ENCODE peak calls at places on chromosomes 5 and 9, in eight cellular contexts. J is WERI-Rb-1, E is keratinocyte, L is breast epithelium, O is stomach, N is transverse colon, P is neuronal stem cell, U is A673. X is an unnamed sample.

GRCh38 chr5:97628011-97628410 is 445.0 kb upstream of the RIOK2 start:
- DNase-seq in L (no peak), O (no peak), N (no peak), E (no peak), J (no peak), U (no peak), P (no peak), X (no peak)

GRCh38 chr9:3292311-3292710 is 233.5 kb downstream of the RFX3 start:
- DNase-seq in E (no peak), L (no peak), O (no peak), U (no peak), P (no peak), N (no peak), J (no peak), X (no peak)

GRCh38 chr5:114367029-114367428 is 5.2 kb downstream of the KCNN2 start:
- DNase-seq in E (no peak), P (no peak), O (no peak), U (no peak), L (no peak), J (no peak), N (no peak), X (no peak)

GRCh38 chr5:79032031-79032711 is 37.3 kb downstream of the DMGDH start:
- DNase-seq in O (no peak), J (no peak), E (no peak), U (no peak), N (no peak), L (no peak), P (no peak), X (no peak)

GRCh38 chr5:6718161-6718681 is 5.0 kb downstream of the TENT4A start:
- DNase-seq in N (no peak), O (no peak), P (no peak), E (no peak), U (no peak), J (peak; percentile 3), L (peak; percentile 7), X (no peak)

GRCh38 chr5:61322738-61323429 is 9.2 kb upstream of the ZSWIM6 start:
- DNase-seq in P (no peak), J (no peak), U (no peak), L (no peak), O (peak; percentile 69), N (peak; percentile 74), E (no peak), X (peak; percentile 35)

GRCh38 chr9:126461608-126462007 is 135.0 kb downstream of the MVB12B start:
- DNase-seq in J (no peak), U (no peak), E (no peak), P (no peak), L (no peak), O (no peak), N (no peak), X (no peak)

GRCh38 chr5:65087154-65087553 is 318.4 kb downstream of the CWC27 start:
- DNase-seq in O (no peak), J (no peak), N (no peak), L (no peak), E (no peak), P (no peak), U (no peak), X (no peak)

GRCh38 chr5:119389288-119390065 is 33.7 kb downstream of the TNFAIP8 start:
- DNase-seq in P (no peak), E (no peak), J (no peak), U (no peak), L (no peak), N (no peak), O (no peak), X (peak; percentile 34)

GRCh38 chr9:106930477-106930876 is 67.5 kb downstream of the ZNF462 start:
- DNase-seq in O (no peak), E (no peak), J (no peak), N (no peak), P (no peak), L (no peak), U (no peak), X (no peak)

GRCh38 chr9:93119953-93120845 is 13.9 kb downstream of the NINJ1 start:
- DNase-seq in P (no peak), E (no peak), O (peak; percentile 96), L (peak; percentile 90), U (no peak), N (peak; percentile 85), J (no peak), X (peak; percentile 97)

GRCh38 chr9:131578016-131578415 is 32.7 kb downstream of the PRRT1B start:
- DNase-seq in N (no peak), E (no peak), J (no peak), U (no peak), O (no peak), P (no peak), L (no peak), X (no peak)

GRCh38 chr5:142324377-142324870 is 397 bp downstream of the SPRY4 start:
- DNase-seq in P (no peak), L (peak; percentile 35), U (peak; percentile 81), E (no peak), N (no peak), J (no peak), O (no peak), X (peak; percentile 55)

GRCh38 chr5:142320851-142321560 is 3.8 kb downstream of the SPRY4 start:
- DNase-seq in U (no peak), L (no peak), P (peak; percentile 39), E (no peak), J (peak; percentile 60), O (no peak), N (no peak), X (no peak)

GRCh38 chr5:142322403-142322746 is 2.4 kb downstream of the SPRY4 start:
- DNase-seq in O (no peak), N (no peak), P (no peak), U (no peak), L (no peak), J (no peak), E (no peak), X (no peak)

GRCh38 chr5:142323480-142324376 is 1.1 kb downstream of the SPRY4 start:
- DNase-seq in N (peak; percentile 77), L (no peak), J (no peak), O (peak; percentile 44), P (peak; percentile 11), E (no peak), U (no peak), X (peak; percentile 24)

DNA sequence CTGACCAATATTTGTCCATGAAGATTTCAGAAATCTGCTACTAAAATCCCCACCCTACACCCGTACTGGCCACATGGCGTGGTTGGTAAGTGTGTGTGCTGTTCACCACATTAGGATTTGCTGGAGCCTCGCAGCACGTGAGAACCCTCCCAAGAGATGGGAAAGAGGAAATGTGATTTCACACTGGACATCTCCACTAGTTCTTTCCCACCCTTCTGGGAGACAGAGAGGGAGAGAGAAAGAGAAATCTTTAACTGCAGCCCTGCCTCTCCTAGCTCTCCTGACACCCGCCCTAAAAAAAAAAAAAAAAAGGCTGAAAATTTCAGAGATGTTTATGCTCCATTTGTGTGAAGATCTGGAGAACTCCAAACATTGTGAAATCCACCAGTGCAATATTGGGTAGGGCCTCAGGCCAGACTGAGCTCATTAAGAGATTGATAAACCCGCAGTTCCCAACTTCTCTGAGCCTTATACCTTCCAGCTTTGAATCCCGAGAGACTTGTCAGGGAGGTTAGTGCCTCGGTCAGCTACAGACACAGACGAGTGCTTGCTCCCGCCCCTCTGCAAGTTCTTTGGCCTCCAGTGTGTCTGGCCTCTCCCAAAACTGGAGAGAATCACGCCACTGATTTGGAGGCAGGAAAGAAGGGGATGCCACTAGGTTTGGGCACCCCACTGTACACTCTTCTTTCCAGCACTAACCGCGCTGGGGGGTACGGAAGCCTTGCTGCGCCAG is 1.9 kb downstream of the SPRY4 start:
- DNase-seq in E (no peak), O (no peak), L (no peak), P (peak; percentile 14), U (peak; percentile 55), J (peak; percentile 17), N (no peak), X (no peak)
- H3K27me3 ChIP-seq in E (no peaks in the 10 kb centered on the region), O (no peaks in the 10 kb centered on the region), L (no peaks in the 10 kb centered on the region), P (no peaks in the 10 kb centered on the region), U (no peaks in the 10 kb centered on the region), J (peaks cover 8% of the 10 kb centered on the region), N (peaks cover 15% of the 10 kb centered on the region), X (no peaks in the 10 kb centered on the region)

DNA sequence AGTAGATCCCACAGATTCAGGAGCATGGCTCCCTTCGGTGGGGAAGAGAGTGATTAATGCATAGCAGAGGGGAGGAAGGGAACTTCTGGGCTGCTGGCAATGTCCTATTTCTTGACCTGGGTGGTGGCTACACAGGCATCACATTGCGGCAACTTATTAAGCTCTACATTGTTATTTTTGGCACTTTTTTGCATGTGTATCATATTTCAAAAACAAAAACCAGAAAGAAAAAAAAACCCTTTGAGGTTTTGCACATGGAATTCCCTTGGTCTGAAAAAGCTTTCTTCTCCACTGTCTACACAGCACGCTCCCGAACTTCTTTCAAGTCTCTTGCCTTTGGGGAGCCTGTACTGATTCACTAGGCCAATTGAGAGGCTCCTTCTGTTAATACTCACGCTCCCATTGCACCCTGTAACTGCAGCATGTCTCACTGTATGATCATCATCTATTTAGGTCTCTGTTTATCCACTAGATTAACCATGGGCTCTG is 25.1 kb downstream of the CEMIP2 start:
- DNase-seq in P (no peak), L (no peak), O (no peak), E (no peak), U (no peak), N (no peak), J (no peak), X (no peak)
- H3K4me3 ChIP-seq in P (no peak overlapping the region), L (no peak overlapping the region), O (no peak overlapping the region), E (no peak overlapping the region), U (no peak overlapping the region), N (no peak overlapping the region), J (no peak overlapping the region), X (no peak overlapping the region)

GRCh38 chr5:134215757-134216156 is 10.1 kb downstream of the PPP2CA start:
- DNase-seq in P (no peak), O (no peak), J (no peak), E (no peak), N (no peak), U (no peak), L (no peak), X (no peak)
- H3K9me3 ChIP-seq in P (peaks cover 2% of the 10 kb centered on the region), O (no peaks in the 10 kb centered on the region), J (peaks cover 6% of the 10 kb centered on the region), E (no peaks in the 10 kb centered on the region), N (no peaks in the 10 kb centered on the region), U (peaks cover 21% of the 10 kb centered on the region), L (no peaks in the 10 kb centered on the region), X (no peaks in the 10 kb centered on the region)

GRCh38 chr5:73419414-73420390 is 28.9 kb downstream of the FOXD1 start:
- DNase-seq in L (no peak), U (peak; percentile 23), J (no peak), E (no peak), P (no peak), O (no peak), N (no peak), X (no peak)

GRCh38 chr5:73426034-73426433 is 22.5 kb downstream of the FOXD1 start:
- DNase-seq in N (no peak), P (no peak), U (no peak), J (no peak), O (no peak), E (peak; percentile 71), L (no peak), X (no peak)

GRCh38 chr5:73422164-73422563 is 26.4 kb downstream of the FOXD1 start:
- DNase-seq in O (no peak), J (no peak), E (no peak), L (no peak), P (no peak), U (no peak), N (no peak), X (no peak)

DNA sequence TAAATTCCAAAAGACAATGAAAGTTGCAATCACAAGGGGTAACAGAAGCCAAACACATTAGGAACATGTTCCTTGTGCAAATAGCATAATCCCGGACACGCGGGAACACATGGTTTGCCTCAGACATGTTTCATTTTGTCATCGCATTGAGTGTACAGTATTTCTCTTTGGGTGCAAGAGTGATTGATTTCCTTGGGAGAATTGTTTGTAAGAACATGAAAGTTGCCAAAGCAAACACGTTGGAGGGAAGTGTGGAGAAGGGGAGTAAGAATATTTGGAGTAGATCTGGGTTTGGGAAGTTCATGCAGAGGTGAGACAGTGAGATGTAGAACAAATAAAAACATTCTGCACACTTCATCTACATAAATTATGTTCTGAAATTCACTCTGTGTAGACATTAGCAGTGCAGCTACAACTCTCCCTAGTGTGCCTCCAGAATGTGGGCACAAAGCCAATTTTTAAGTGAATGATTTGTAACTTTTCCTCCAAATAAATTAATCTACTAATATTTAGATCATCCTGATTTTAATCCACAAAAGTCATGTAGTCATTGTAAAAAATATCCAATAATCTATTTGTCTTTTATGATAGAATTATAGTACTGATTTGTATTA is 24.0 kb downstream of the FOXD1 start:
- DNase-seq in J (no peak), L (no peak), U (no peak), P (no peak), N (no peak), E (no peak), O (no peak), X (no peak)
- H3K27me3 ChIP-seq in J (no peaks in the 10 kb centered on the region), L (peaks cover 55% of the 10 kb centered on the region), U (peaks cover 28% of the 10 kb centered on the region), P (peaks cover 2% of the 10 kb centered on the region), N (peaks cover 88% of the 10 kb centered on the region), E (peaks cover 8% of the 10 kb centered on the region), O (peaks cover 4% of the 10 kb centered on the region), X (peaks cover 21% of the 10 kb centered on the region)

X was measured in thyroid gland.